ENCODE peak calls at places on chromosomes 6 and 20, in six cellular contexts. P is body of pancreas, B is stomach, G is lower lobe of right lung, W is AG10803, I is choroid plexus epithelial cell. S is an unnamed sample.
A peak's percentile ranks its signal among the peaks of the same experiment; 100 is the strongest.

GRCh38 chr6:33195304-33196022 is 3.2 kb upstream of the COL11A2 start:
- DNase-seq in I (no peak), G (no peak), W (no peak), B (no peak), P (no peak), S (peak; percentile 22)

GRCh38 chr20:24481188-24481587 is 11.8 kb downstream of the SYNDIG1 start:
- DNase-seq in I (no peak), P (no peak), B (no peak), W (no peak), G (no peak), S (no peak)

GRCh38 chr6:157953580-157954091 is 28.0 kb upstream of the SYNJ2 start:
- DNase-seq in P (no peak), I (no peak), G (no peak), W (no peak), B (no peak), S (no peak)

GRCh38 chr6:135328136-135328535 is 147.0 kb downstream of the MYB start:
- DNase-seq in P (no peak), G (no peak), W (no peak), I (no peak), B (no peak), S (no peak)

GRCh38 chr6:30647802-30648460 is 998 bp downstream of the C6orf136 start:
- DNase-seq in G (no peak), W (no peak), I (no peak), B (no peak), P (no peak), S (no peak)

GRCh38 chr6:90204327-90204726 is 92.3 kb downstream of the BACH2 start:
- DNase-seq in W (no peak), G (no peak), P (no peak), I (no peak), B (no peak), S (no peak)

GRCh38 chr6:131909408-131910218 is 41.6 kb downstream of the CCN2 start:
- DNase-seq in G (no peak), W (peak; percentile 69), I (peak; percentile 85), P (peak; percentile 80), B (peak; percentile 80), S (no peak)

GRCh38 chr20:33657704-33658095 is 4.4 kb upstream of the C20orf144 start:
- DNase-seq in G (no peak), W (no peak), B (no peak), P (no peak), I (no peak), S (peak; percentile 85)

GRCh38 chr20:61671559-61671958 is 394.1 kb downstream of the TAF4 start:
- DNase-seq in W (no peak), G (no peak), B (no peak), I (no peak), P (no peak), S (no peak)

GRCh38 chr20:61673152-61673551 is 392.5 kb downstream of the TAF4 start:
- DNase-seq in G (peak; percentile 32), I (no peak), W (no peak), P (no peak), B (no peak), S (no peak)

GRCh38 chr20:61677928-61678327 is 387.8 kb downstream of the TAF4 start:
- DNase-seq in G (no peak), P (no peak), I (no peak), B (no peak), W (no peak), S (no peak)

GRCh38 chr20:61674051-61674450 is 391.6 kb downstream of the TAF4 start:
- DNase-seq in I (no peak), G (peak; percentile 20), W (no peak), P (no peak), B (no peak), S (no peak)

GRCh38 chr20:61674688-61675087 is 391.0 kb downstream of the TAF4 start:
- DNase-seq in W (no peak), P (no peak), G (no peak), I (no peak), B (no peak), S (no peak)
- TF ChIP-seq CTCF in W (no peak), P (no peak), G (no peak), I (no peak), B (no peak), S (no peak)

GRCh38 chr6:164230804-164231203 is 816.3 kb downstream of the QKI start:
- DNase-seq in B (no peak), W (no peak), G (no peak), I (no peak), P (no peak), S (no peak)
- H3K4me3 ChIP-seq in B (no peak overlapping the region), W (no peak overlapping the region), G (no peak overlapping the region), I (no peak overlapping the region), P (no peak overlapping the region), S (no peak overlapping the region)

DNA sequence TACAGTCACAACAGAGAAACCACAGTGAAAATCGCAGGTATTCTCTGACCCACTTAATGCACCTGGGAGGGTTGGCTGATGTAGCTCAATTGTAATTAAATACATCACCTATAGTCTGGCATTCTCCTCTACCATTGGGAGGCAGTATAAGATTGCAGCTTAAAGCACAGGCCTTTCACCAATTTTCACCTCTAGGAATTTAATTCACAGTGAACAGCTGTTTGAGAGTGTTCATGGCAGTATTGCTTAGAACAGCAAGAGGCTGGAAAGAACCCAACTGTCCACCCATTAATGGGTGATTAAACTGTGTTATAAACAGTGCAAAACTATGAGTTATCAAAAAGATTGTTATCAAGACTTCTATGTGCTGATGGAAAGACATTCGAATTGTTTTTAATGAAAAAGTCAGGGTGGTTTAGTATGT is 2.0 kb downstream of the EDEM2 start:
- DNase-seq in B (no peak), W (peak; percentile 61), G (no peak), I (peak; percentile 84), P (peak; percentile 22), S (peak; percentile 29)
- TF ChIP-seq CTCF in B (peak; percentile 58), W (peak; percentile 74), G (peak; percentile 67), I (peak; percentile 83), P (peak; percentile 21), S (peak; percentile 100)

DNA sequence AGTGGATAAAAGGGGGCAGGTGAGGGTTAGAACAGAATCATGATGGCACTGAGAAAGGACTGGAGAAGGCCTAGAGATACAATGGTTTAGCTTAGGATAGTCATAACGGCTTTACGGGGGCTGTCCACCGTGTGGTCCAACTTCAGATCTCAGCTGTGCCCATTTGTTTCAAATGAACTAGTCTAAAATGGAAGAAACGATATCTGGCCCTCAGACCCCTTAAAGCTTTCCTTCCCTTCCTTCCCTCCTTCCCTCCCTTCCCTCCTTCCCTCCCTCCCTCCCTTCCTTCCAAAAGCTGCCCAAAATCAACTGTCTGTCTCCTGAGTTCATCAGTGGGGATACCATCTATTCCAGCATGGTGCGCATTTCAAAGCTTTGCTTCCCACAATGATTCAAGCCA is 27.9 kb downstream of the TRAM2 start:
- DNase-seq in P (no peak), I (no peak), G (no peak), B (no peak), W (no peak), S (no peak)
- H3K4me3 ChIP-seq in P (no peak overlapping the region), I (no peak overlapping the region), G (no peak overlapping the region), B (no peak overlapping the region), W (no peak overlapping the region), S (no peak overlapping the region)

GRCh38 chr6:50791900-50792508 is 26.7 kb upstream of the TFAP2B start:
- DNase-seq in B (no peak), P (peak; percentile 27), I (peak; percentile 44), W (peak; percentile 46), G (no peak), S (no peak)
- TF ChIP-seq CTCF in B (peak; percentile 47), P (peak; percentile 71), I (peak; percentile 66), W (peak; percentile 89), G (peak; percentile 67), S (peak; percentile 92)

GRCh38 chr20:58307270-58307669 is 2.2 kb upstream of the RAB22A start:
- DNase-seq in I (no peak), W (no peak), P (no peak), B (no peak), G (no peak), S (no peak)

GRCh38 chr20:58308290-58308679 is 1.2 kb upstream of the RAB22A start:
- DNase-seq in I (no peak), G (no peak), B (no peak), P (no peak), W (peak; percentile 17), S (no peak)

GRCh38 chr20:58303547-58303946 is 6.0 kb upstream of the RAB22A start:
- DNase-seq in I (no peak), W (no peak), P (no peak), B (no peak), G (no peak), S (no peak)

GRCh38 chr20:58308680-58309527 is 611 bp upstream of the RAB22A start:
- DNase-seq in B (no peak), W (peak; percentile 54), P (peak; percentile 44), G (peak; percentile 77), I (peak; percentile 69), S (peak; percentile 89)

DNA sequence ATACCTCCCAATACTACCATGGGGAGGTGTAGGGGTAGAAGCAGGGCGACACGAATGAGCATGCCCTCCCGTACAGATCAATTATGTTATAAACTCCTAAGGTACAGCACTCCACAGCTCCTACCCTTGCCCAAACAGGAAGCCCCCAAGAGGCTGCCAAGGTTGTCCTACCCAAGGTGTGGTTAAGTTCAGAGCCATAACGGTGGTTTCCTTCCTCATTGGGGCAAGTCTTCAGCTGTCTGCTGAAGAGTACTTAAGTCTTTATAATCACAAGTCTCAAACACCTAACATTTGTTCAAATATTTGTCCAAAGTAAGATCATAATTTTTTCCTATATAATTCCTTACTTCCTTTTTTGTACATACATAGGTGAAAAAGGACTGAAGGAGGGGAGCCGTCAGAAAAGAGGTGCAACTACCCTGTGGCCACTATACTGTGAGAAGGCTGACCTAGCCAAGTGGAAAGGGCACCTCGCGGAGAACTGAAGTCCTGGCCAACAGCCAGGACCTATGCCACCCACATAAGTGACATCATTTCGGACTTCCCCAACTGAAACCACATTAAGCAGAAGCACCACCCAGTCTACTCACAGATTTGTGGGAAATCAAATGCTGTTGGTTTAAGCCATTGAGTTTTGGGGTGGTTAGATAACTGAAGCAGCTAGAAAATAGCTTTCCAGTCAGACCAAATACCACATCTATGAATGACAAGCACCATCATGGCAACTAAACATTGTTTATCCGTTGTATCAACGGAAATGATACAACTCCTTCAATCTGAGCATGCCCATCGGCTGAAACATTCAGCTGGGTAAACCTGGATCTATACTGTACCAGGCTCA is 2.9 kb upstream of the RAB22A start:
- DNase-seq in W (peak; percentile 9), B (peak; percentile 62), G (peak; percentile 71), P (peak; percentile 67), I (peak; percentile 70), S (no peak)
- H3K4me3 ChIP-seq in W (no peak overlapping the region), B (no peak overlapping the region), G (peak overlapping the region; percentile 4), P (no peak overlapping the region), I (no peak overlapping the region), S (no peak overlapping the region)

DNA sequence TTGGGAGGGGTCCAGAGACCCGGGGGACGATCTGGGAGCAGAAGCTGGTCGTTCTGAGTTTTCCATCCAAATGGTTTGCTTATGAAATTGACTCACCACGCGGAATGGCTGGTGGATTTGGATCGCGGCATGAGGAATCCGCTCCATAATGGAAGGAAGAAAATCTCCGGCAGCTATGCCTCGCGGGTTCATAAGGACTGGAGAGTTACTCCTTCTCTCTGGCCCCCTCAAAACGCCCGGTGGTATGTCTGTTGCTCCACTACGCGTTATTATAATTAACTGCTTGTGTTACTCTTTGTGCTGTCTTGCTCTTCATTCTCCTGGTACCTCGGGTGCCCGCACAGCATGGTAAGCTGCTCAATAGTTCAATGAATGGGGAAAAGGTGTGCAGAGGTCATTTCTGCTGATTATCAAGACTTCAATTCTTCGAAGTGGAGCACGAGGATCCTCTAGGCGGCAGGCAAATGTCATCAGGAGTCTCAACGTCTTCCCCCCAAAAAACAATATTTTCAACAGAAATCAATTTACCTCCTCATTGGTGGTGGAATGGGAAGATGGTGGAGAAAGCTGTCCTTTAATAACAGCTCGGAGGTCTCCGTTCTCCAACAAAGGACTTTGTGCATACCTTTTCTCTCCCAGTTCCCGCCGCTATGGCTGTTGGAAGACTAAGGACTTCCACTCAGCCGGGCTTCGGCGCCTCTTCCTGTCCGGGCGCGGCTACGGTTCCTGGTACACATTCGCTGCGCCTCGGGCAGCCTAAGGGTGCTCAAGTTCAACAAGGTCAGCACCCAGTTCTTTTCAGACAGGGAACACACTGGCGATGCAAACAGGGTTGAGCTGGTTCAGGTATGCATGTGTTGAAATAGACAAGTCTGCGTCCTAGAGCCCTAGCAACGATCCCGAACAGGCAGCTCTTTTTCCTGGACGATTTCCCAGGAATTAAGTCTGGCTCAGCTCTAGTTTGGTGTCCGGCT is 9.2 kb upstream of the PRSS16 start:
- DNase-seq in W (no peak), G (no peak), B (no peak), I (no peak), P (no peak), S (no peak)
- TF ChIP-seq CTCF in W (no peak), G (no peak), B (no peak), I (peak; percentile 13), P (no peak), S (no peak)

S was measured in RWPE2.